ENCODE peak calls at places on chromosome 17, in ten cellular contexts. N, C, R, S, V, D, F, E, B and O are unnamed samples.

GRCh38 chr17:58084317-58084981 is 1.2 kb downstream of the DYNLL2 start:
- DNase-seq in N (no peak), C (peak; percentile 65), R (peak; percentile 47), S (peak; percentile 17), V (peak; percentile 61), D (peak; percentile 47), F (peak; percentile 67), E (no peak), B (peak; percentile 49), O (peak; percentile 60)

GRCh38 chr17:45307290-45308015 is 9.4 kb downstream of the MAP3K14 start:
- DNase-seq in N (no peak), C (no peak), R (no peak), S (peak; percentile 77), V (no peak), D (no peak), F (no peak), E (no peak), B (no peak), O (peak; percentile 26)

GRCh38 chr17:5582177-5582885 is 2.0 kb downstream of the NLRP1 start:
- DNase-seq in N (no peak), C (no peak), R (no peak), S (no peak), V (no peak), D (no peak), F (no peak), E (no peak), B (peak; percentile 4), O (no peak)

GRCh38 chr17:17495448-17496188 is 577 bp downstream of the RASD1 start:
- DNase-seq in N (peak; percentile 80), C (no peak), R (peak; percentile 33), S (no peak), V (no peak), D (peak; percentile 42), F (no peak), E (no peak), B (no peak), O (peak; percentile 30)

GRCh38 chr17:3773966-3774365 is 27.0 kb downstream of the ITGAE start:
- DNase-seq in N (no peak), C (no peak), R (no peak), S (no peak), V (no peak), D (no peak), F (no peak), E (no peak), B (no peak), O (no peak)

GRCh38 chr17:2390199-2390880 is 10.5 kb downstream of the MNT start:
- DNase-seq in N (peak; percentile 73), C (no peak), R (no peak), S (no peak), V (no peak), D (no peak), F (peak; percentile 14), E (no peak), B (no peak), O (no peak)

GRCh38 chr17:65514082-65514481 is 47.4 kb downstream of the AXIN2 start:
- DNase-seq in N (peak; percentile 8), C (no peak), R (no peak), S (no peak), V (no peak), D (no peak), F (no peak), E (no peak), B (no peak), O (no peak)

GRCh38 chr17:8922451-8922850 is 43.1 kb downstream of the PIK3R5 start:
- DNase-seq in N (no peak), C (no peak), R (no peak), S (peak; percentile 36), V (no peak), D (no peak), F (no peak), E (no peak), B (no peak), O (no peak)

GRCh38 chr17:76337413-76337777 is 16.3 kb downstream of the PRPSAP1 start:
- DNase-seq in N (no peak), C (no peak), R (no peak), S (no peak), V (no peak), D (no peak), F (no peak), E (no peak), B (no peak), O (no peak)
- H3K27ac ChIP-seq in N (no peak overlapping the region), C (no peak overlapping the region), R (no peak overlapping the region), S (no peak overlapping the region), V (no peak overlapping the region), D (no peak overlapping the region), F (no peak overlapping the region), E (no peak overlapping the region), B (no peak overlapping the region), O (no peak overlapping the region)

DNA sequence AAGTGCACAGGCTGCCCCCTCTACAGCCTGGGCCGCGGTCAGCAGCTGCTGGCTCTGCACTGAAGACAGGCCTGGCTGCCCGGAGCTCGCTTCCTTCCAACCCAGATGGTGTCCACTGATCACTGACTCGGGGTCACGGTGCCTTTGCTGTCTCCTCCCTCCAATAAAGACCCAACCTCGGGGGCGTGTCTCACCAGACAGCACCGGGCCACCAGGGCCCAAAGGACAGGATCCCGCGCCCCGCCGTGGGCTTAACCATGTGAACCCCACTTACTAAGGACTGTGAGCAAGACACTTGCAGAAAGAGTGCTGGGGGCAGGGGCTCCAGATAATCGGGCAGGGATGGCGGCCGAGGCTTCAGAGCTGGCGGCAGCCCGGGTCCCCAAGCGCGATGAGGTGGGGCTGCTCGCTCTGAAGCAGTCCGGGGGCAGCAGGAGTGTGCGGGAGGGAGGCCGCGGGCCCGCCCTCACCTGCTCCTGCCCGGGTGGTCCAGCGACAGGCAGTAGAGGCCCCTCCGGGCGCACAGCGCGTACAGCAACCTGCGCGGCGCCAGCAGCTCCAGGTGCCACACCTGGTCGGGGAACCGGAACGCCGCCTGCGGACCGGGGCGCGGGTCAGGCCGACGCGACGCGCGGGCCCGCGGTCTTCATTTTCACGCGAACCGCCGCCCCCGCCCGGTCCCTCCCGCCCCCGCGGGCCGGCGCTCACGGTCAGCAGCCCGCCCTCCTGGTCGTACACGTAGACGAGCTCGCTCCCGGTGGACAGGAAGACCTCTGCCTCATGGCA is 502 bp downstream of the FAAP100 start:
- DNase-seq in N (no peak), C (no peak), R (peak; percentile 54), S (peak; percentile 13), V (no peak), D (no peak), F (peak; percentile 85), E (no peak), B (peak; percentile 84), O (no peak)
- TF ChIP-seq CTCF in N (no peak), C (no peak), R (no peak), S (no peak), V (no peak), D (no peak), F (no peak), E (no peak), B (no peak), O (peak; percentile 7)

GRCh38 chr17:62821213-62822079 is 13.3 kb upstream of the MARCHF10 start:
- DNase-seq in N (no peak), C (no peak), R (no peak), S (no peak), V (no peak), D (no peak), F (no peak), E (no peak), B (no peak), O (no peak)

GRCh38 chr17:62819511-62820221 is 11.6 kb upstream of the MARCHF10 start:
- DNase-seq in N (peak; percentile 71), C (peak; percentile 97), R (peak; percentile 21), S (peak; percentile 65), V (peak; percentile 63), D (no peak), F (peak; percentile 56), E (no peak), B (no peak), O (peak; percentile 85)

GRCh38 chr17:62824290-62825135 is 16.4 kb upstream of the MARCHF10 start:
- DNase-seq in N (no peak), C (peak; percentile 66), R (no peak), S (no peak), V (no peak), D (no peak), F (no peak), E (peak; percentile 79), B (no peak), O (no peak)

GRCh38 chr17:62823111-62823895 is 15.2 kb upstream of the MARCHF10 start:
- DNase-seq in N (no peak), C (no peak), R (no peak), S (no peak), V (no peak), D (no peak), F (no peak), E (no peak), B (no peak), O (no peak)

GRCh38 chr17:62822080-62822904 is 14.2 kb upstream of the MARCHF10 start:
- DNase-seq in N (no peak), C (no peak), R (no peak), S (no peak), V (peak; percentile 51), D (no peak), F (no peak), E (no peak), B (no peak), O (no peak)
- TF ChIP-seq EP300 in N (no peak), C (no peak), R (no peak), S (no peak), V (no peak), D (no peak), F (no peak), E (no peak), B (no peak), O (no peak)

GRCh38 chr17:79085154-79085920 is 10.7 kb downstream of the ENGASE start:
- DNase-seq in N (no peak), C (no peak), R (no peak), S (no peak), V (no peak), D (no peak), F (no peak), E (no peak), B (no peak), O (no peak)

GRCh38 chr17:79087428-79088143 is 13.0 kb downstream of the ENGASE start:
- DNase-seq in N (peak; percentile 81), C (peak; percentile 96), R (peak; percentile 76), S (peak; percentile 85), V (peak; percentile 79), D (peak; percentile 78), F (peak; percentile 97), E (no peak), B (peak; percentile 76), O (peak; percentile 69)

GRCh38 chr17:79086609-79087427 is 12.2 kb downstream of the ENGASE start:
- DNase-seq in N (no peak), C (no peak), R (no peak), S (no peak), V (no peak), D (no peak), F (no peak), E (no peak), B (no peak), O (no peak)

GRCh38 chr17:79084291-79085153 is 9.9 kb downstream of the ENGASE start:
- DNase-seq in N (no peak), C (no peak), R (no peak), S (no peak), V (no peak), D (no peak), F (peak; percentile 22), E (no peak), B (no peak), O (peak; percentile 69)

DNA sequence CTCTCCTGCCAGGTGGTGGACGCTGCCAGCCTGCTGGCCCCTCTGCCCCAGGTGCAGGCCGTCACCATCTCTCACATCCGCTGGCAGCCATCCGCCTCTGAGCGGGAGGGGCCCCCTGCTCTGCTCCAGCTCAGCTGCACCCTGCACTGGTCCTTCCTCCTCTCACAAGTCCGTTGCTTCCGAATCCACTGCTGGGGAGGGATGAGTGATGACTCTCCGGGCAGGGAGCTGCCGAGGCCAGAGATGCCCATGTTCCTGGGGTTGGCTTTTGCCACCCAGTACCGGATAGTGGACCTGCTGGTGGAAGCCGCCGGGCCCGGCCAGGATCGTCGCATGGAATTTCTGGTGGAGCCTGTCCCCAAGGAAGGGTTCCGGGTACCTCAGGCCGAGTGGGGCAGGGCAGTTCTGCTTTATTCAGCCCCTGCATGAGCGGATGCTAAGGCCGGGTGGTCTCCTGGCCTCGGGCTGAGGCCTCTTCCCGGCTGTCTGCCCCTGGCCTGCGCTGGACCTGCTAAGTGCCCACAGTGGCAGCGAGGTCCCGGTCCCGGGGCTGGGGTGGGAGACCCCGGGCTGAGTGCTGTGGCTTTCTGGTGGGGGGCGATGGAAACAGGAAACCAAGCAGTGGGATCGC is 11.4 kb downstream of the ENGASE start:
- DNase-seq in N (no peak), C (no peak), R (no peak), S (no peak), V (no peak), D (no peak), F (no peak), E (no peak), B (no peak), O (peak; percentile 79)
- H3K27ac ChIP-seq in N (no peak overlapping the region), C (no peak overlapping the region), R (no peak overlapping the region), S (no peak overlapping the region), V (no peak overlapping the region), D (no peak overlapping the region), F (no peak overlapping the region), E (no peak overlapping the region), B (no peak overlapping the region), O (no peak overlapping the region)